ENCODE peak calls at places on chromosomes 16 and 17, in nine cellular contexts. B is stomach, G is ovary, H is GM12878, J is K562, L is sigmoid colon, R is H1, Z is transverse colon, T is A549. K is an unnamed sample.

GRCh38 chr17:75341784-75342183 is 52.6 kb upstream of the SLC25A19 start:
- DNase-seq in B (no peak), G (no peak), H (no peak), J (no peak), L (no peak), R (no peak), Z (no peak), T (no peak), K (no peak)

GRCh38 chr17:6021011-6021400 is 49.2 kb upstream of the WSCD1 start:
- DNase-seq in B (no peak), G (no peak), H (no peak), J (no peak), L (no peak), R (no peak), Z (no peak), T (no peak), K (no peak)

GRCh38 chr16:351804-352520 is 561 bp downstream of the AXIN1 start:
- DNase-seq in B (no peak), G (peak), H (no peak), J (no peak), L (no peak), R (no peak), Z (peak), T (no peak), K (no peak)

GRCh38 chr17:75476274-75476673 is 19.8 kb downstream of the TMEM94 start:
- DNase-seq in B (no peak), G (peak), H (no peak), J (no peak), L (no peak), R (no peak), Z (no peak), T (no peak), K (no peak)

GRCh38 chr16:88655733-88656281 is 5.0 kb upstream of the CYBA start:
- DNase-seq in B (no peak), G (no peak), H (no peak), J (no peak), L (no peak), R (no peak), Z (no peak), T (no peak), K (no peak)

GRCh38 chr16:80570106-80570478 is 29.3 kb downstream of the DYNLRB2 start:
- DNase-seq in B (no peak), G (no peak), H (no peak), J (no peak), L (no peak), R (no peak), Z (no peak), T (no peak), K (no peak)

GRCh38 chr16:48562475-48562874 is 47.5 kb downstream of the N4BP1 start:
- DNase-seq in B (no peak), G (no peak), H (no peak), J (no peak), L (no peak), R (no peak), Z (no peak), T (no peak), K (no peak)

GRCh38 chr17:3888343-3889171 is 4.3 kb downstream of the CAMKK1 start:
- DNase-seq in B (peak), G (peak), H (no peak), J (peak), L (peak), R (no peak), Z (peak), T (no peak), K (peak)

GRCh38 chr16:4688674-4689045 is 4.7 kb upstream of the NUDT16L1 start:
- DNase-seq in B (no peak), G (no peak), H (no peak), J (no peak), L (peak), R (no peak), Z (no peak), T (no peak), K (no peak)

GRCh38 chr16:13866073-13866472 is 53.9 kb upstream of the ERCC4 start:
- DNase-seq in B (peak), G (peak), H (no peak), J (peak), L (peak), R (peak), Z (peak), T (peak), K (no peak)

GRCh38 chr17:43791589-43791988 is 11.4 kb downstream of the CFAP97D1 start:
- DNase-seq in B (no peak), G (no peak), H (no peak), J (peak), L (no peak), R (no peak), Z (no peak), T (no peak), K (no peak)

GRCh38 chr17:21397341-21398050 is 21.3 kb downstream of the KCNJ12 start:
- DNase-seq in B (no peak), G (no peak), H (no peak), J (no peak), L (peak), R (no peak), Z (no peak), T (no peak), K (no peak)

GRCh38 chr17:31677036-31677435 is 182.0 kb downstream of the COPRS start:
- DNase-seq in B (no peak), G (no peak), H (no peak), J (no peak), L (no peak), R (no peak), Z (no peak), T (no peak), K (no peak)

GRCh38 chr17:13415877-13416416 is 185.8 kb downstream of the HS3ST3A1 start:
- DNase-seq in B (no peak), G (no peak), H (no peak), J (peak), L (no peak), R (no peak), Z (peak), T (no peak), K (no peak)

GRCh38 chr16:19886061-19886792 is 1.6 kb upstream of the GPRC5B start:
- DNase-seq in B (peak), G (peak), H (peak), J (peak), L (peak), R (peak), Z (peak), T (peak), K (peak)

GRCh38 chr17:54007855-54008254 is 185.1 kb downstream of the KIF2B start:
- DNase-seq in B (no peak), G (no peak), H (no peak), J (no peak), L (no peak), R (no peak), Z (no peak), T (no peak), K (no peak)

GRCh38 chr17:77882481-77883212 is 75.9 kb upstream of the TNRC6C start:
- DNase-seq in B (peak), G (no peak), H (peak), J (no peak), L (peak), R (no peak), Z (peak), T (no peak), K (peak)

GRCh38 chr16:3254309-3254708 is 2.1 kb downstream of the MEFV start:
- DNase-seq in B (no peak), G (no peak), H (no peak), J (no peak), L (no peak), R (no peak), Z (no peak), T (no peak), K (no peak)

GRCh38 chr16:35011-35775 is 18.2 kb downstream of the POLR3K start:
- DNase-seq in B (no peak), G (no peak), H (no peak), J (no peak), L (peak), R (no peak), Z (no peak), T (no peak), K (no peak)

GRCh38 chr16:85606920-85607319 is 6.2 kb upstream of the GSE1 start:
- DNase-seq in B (no peak), G (no peak), H (no peak), J (no peak), L (no peak), R (no peak), Z (no peak), T (no peak), K (no peak)

GRCh38 chr16:3182608-3183444 is 5.2 kb upstream of the OR1F1 start:
- DNase-seq in B (peak), G (no peak), H (no peak), J (peak), L (no peak), R (no peak), Z (peak), T (peak), K (no peak)

GRCh38 chr17:15782809-15783208 is 50.7 kb downstream of the TBC1D26 start:
- DNase-seq in B (peak), G (peak), H (no peak), J (no peak), L (peak), R (no peak), Z (peak), T (no peak), K (peak)

GRCh38 chr17:76585649-76586593 is at the start of gene ST6GALNAC2:
- DNase-seq in B (peak), G (peak), H (no peak), J (no peak), L (peak), R (no peak), Z (peak), T (peak), K (no peak)

GRCh38 chr17:76394166-76394565 is 9.8 kb downstream of the SPHK1 start:
- DNase-seq in B (no peak), G (no peak), H (no peak), J (no peak), L (no peak), R (no peak), Z (no peak), T (no peak), K (no peak)

GRCh38 chr17:83086197-83086880 is 6.9 kb downstream of the METRNL start:
- DNase-seq in B (no peak), G (no peak), H (no peak), J (no peak), L (no peak), R (no peak), Z (no peak), T (no peak), K (no peak)

GRCh38 chr16:66520406-66521194 is 29.3 kb downstream of the TK2 start:
- DNase-seq in B (no peak), G (no peak), H (no peak), J (no peak), L (no peak), R (no peak), Z (peak), T (no peak), K (no peak)

GRCh38 chr16:76222853-76223252 is 54.3 kb upstream of the CNTNAP4 start:
- DNase-seq in B (no peak), G (no peak), H (no peak), J (no peak), L (no peak), R (no peak), Z (no peak), T (no peak), K (no peak)

GRCh38 chr17:59435238-59435637 is 103.8 kb downstream of the YPEL2 start:
- DNase-seq in B (no peak), G (no peak), H (no peak), J (no peak), L (no peak), R (no peak), Z (no peak), T (no peak), K (no peak)

GRCh38 chr17:7563115-7563869 is 1.6 kb downstream of the SENP3 start:
- DNase-seq in B (no peak), G (no peak), H (no peak), J (no peak), L (no peak), R (no peak), Z (no peak), T (no peak), K (no peak)

GRCh38 chr16:88430524-88431446 is 22.3 kb upstream of the ZFPM1 start:
- DNase-seq in B (no peak), G (no peak), H (no peak), J (peak), L (no peak), R (no peak), Z (peak), T (no peak), K (no peak)

GRCh38 chr16:88796278-88796677 is 7.3 kb upstream of the CDT1 start:
- DNase-seq in B (no peak), G (no peak), H (no peak), J (no peak), L (no peak), R (no peak), Z (no peak), T (no peak), K (no peak)

GRCh38 chr17:75088902-75089417 is 1.2 kb downstream of the SLC16A5 start:
- DNase-seq in B (peak), G (no peak), H (no peak), J (no peak), L (no peak), R (no peak), Z (peak), T (peak), K (no peak)

GRCh38 chr17:1995321-1996242 is 29.6 kb downstream of the RTN4RL1 start:
- DNase-seq in B (peak), G (no peak), H (no peak), J (no peak), L (no peak), R (no peak), Z (no peak), T (no peak), K (no peak)

GRCh38 chr17:1992541-1992940 is 32.6 kb downstream of the RTN4RL1 start:
- DNase-seq in B (no peak), G (no peak), H (no peak), J (no peak), L (no peak), R (no peak), Z (no peak), T (no peak), K (no peak)

GRCh38 chr17:1996243-1997145 is 28.6 kb downstream of the RTN4RL1 start:
- DNase-seq in B (no peak), G (no peak), H (no peak), J (no peak), L (no peak), R (no peak), Z (no peak), T (no peak), K (no peak)

GRCh38 chr17:1997146-1997586 is 28.0 kb downstream of the RTN4RL1 start:
- DNase-seq in B (no peak), G (no peak), H (no peak), J (no peak), L (no peak), R (no peak), Z (no peak), T (peak), K (no peak)

DNA sequence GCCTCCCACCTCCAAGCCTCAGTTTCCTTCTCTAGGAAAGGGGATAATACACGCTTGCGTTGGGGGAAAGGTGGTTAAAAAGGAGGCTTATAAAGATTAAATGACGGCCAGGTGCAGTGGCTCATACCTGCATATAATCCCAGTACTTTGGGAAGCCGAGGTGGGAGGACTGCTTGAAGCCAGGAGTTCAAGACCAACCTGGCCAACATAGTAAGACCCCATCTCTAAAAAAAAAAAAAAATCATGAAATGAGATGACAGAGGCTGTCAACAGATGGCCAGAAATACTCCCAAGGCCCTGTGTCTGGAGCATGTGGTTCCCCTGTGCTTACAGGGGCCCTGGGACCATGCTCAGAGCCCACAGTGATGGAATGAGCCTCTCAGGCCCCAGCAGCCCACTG is 30.4 kb downstream of the RTN4RL1 start:
- DNase-seq in B (no peak), G (no peak), H (no peak), J (no peak), L (no peak), R (no peak), Z (no peak), T (no peak), K (no peak)
- TF ChIP-seq EP300 in B (no peak), G (no peak), H (no peak), J (no peak), L (no peak), R (no peak), Z (no peak), T (no peak), K (no peak)

GRCh38 chr17:81365148-81365600 is 30.1 kb upstream of the BAHCC1 start:
- DNase-seq in B (peak), G (peak), H (no peak), J (peak), L (peak), R (no peak), Z (peak), T (no peak), K (no peak)
- TF ChIP-seq POLR2A in B (peak), G (no peak), H (no peak), J (no peak), L (no peak), R (no peak), Z (no peak), T (no peak), K (no peak)

DNA sequence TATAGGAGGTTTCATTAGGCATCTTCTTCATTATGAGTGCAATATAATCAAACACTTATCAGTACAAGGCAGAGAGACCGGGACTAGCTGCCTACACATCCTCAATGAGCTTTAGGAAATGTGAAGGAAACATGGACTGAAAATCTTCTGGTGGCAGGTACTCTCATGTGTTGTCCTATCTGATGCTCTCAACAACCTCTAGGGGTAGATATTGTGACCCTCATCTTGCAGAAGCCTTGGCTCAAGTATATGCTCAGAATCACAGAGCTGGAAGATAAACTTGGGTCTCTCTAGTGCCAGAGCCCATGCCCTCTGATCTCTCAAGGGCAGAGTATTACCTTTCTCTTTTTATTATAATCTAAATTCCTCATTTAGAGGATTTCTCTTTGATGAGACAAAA is 181.6 kb upstream of the C17orf78 start:
- DNase-seq in B (no peak), G (no peak), H (no peak), J (no peak), L (no peak), R (no peak), Z (no peak), T (no peak), K (no peak)
- TF ChIP-seq CTCF in B (no peak), G (no peak), H (no peak), J (no peak), L (no peak), R (no peak), Z (no peak), T (no peak), K (no peak)

GRCh38 chr16:84598391-84598750 is 19.5 kb downstream of the COTL1 start:
- DNase-seq in B (no peak), G (no peak), H (no peak), J (no peak), L (no peak), R (no peak), Z (no peak), T (no peak), K (no peak)

GRCh38 chr16:84599528-84600202 is 18.2 kb downstream of the COTL1 start:
- DNase-seq in B (peak), G (peak), H (no peak), J (no peak), L (peak), R (peak), Z (peak), T (no peak), K (no peak)

GRCh38 chr16:84603115-84603816 is 14.6 kb downstream of the COTL1 start:
- DNase-seq in B (peak), G (peak), H (no peak), J (no peak), L (peak), R (no peak), Z (peak), T (peak), K (peak)

GRCh38 chr16:84597518-84598390 is 20.1 kb downstream of the COTL1 start:
- DNase-seq in B (no peak), G (no peak), H (no peak), J (no peak), L (no peak), R (no peak), Z (no peak), T (no peak), K (no peak)

DNA sequence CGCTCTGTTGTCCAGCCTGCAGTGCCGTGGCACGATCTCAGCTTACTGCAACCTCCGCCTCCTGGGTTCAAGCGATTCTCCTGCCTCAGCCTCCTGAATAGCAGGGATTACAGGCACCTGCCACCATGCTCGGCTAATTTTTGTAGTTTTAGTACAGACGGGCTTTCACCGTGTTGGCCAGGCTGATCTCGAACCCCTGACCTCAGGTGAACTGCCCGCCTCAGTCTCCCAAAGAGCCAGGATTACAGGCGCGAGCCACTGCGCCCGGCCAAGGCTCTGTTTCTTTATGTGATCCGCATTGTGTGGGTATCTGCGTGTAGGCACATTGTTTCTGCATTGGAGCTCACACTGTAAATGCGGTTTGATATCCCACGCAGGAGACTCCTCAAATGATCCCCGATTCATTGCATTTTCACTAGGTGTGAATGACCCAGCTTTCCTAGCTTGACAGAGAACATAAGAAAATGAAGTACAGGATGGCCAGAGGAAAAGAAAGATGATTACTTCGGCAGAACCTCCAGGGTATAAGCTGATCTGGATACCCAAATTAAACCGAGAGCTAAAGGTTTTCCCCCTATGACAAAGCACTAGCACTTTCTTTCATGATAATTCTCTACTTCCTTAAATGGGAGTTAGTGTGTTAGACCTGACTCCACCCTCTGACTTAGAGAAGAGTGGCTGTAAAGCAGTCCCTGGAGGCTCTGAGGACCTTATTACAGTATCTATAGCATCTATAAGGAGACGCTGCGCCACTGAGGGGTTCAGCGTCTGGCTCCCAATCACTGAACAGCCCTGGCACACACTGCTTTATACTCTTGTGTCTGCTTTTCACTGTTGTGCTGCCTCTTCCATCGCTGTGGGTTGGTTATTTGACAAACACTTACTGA is 17.3 kb downstream of the COTL1 start:
- DNase-seq in B (no peak), G (no peak), H (peak), J (peak), L (no peak), R (no peak), Z (no peak), T (no peak), K (no peak)
- TF ChIP-seq EP300 in B (no peak), G (no peak), H (no peak), J (no peak), L (no peak), R (no peak), Z (no peak), T (no peak), K (no peak)

DNA sequence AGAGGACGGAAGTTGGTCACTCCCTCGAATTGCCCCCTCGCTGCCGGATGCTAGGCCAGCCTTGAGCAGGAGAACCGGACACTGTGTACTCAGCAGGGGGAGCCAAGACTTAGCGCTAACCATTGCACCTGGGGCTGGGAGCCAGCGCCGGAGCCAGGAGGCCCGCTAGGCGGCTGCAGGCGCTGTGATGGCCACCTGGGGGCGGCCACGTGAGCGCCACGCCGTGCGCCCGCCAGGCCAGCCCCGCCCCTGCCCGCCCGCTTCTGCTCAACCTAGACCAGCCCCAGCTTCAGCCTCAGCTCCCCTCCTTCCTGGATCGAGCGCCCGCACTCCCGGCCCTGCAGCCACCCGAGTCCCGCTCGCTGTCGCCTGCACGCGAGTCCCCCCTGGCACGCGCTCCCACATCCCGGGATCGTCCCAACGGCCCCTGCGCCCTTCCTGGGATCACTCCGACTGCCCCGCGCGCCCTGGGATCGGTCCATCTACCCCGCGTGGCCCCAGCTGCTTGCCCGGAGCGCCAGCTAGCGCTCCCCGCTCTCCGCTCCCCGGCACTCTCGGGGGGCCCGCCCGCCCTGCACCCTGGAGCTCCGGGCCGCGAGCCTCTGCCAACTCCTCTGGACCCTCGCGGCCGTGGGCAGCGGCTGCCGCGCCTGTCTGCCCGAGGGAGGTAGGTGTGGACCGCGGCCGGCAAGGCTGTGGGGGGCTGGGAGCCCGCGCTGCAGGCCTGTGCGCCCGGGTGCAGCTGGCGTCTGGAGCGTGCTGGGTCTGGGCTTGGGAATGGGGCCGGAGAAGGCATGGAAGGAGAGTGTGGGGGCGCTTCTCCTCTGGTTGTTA is at the start of gene EEF2K:
- DNase-seq in B (peak), G (peak), H (peak), J (peak), L (peak), R (peak), Z (peak), T (peak), K (peak)
- TF ChIP-seq POLR2A in B (no peak), G (peak), H (peak), J (no peak), L (peak), R (no peak), Z (peak), T (peak), K (peak)

K was measured in tibial nerve.